ENCODE peak calls at places on chromosomes 1 and 21, in four cellular contexts. A, V, Q and O are unnamed samples.

GRCh38 chr21:36347278-36347961 is 27.4 kb downstream of the MORC3 start:
- DNase-seq in A (no peak), V (peak; percentile 20), Q (no peak), O (no peak)

GRCh38 chr1:29752141-29752540 is 515.8 kb downstream of the PTPRU start:
- DNase-seq in A (peak; percentile 47), V (no peak), Q (peak; percentile 54), O (no peak)

GRCh38 chr21:35337573-35337972 is 288.5 kb upstream of the RUNX1 start:
- DNase-seq in A (no peak), V (no peak), Q (no peak), O (no peak)

GRCh38 chr1:203136409-203137042 is 9.0 kb downstream of the ADORA1 start:
- DNase-seq in A (no peak), V (no peak), Q (no peak), O (no peak)

GRCh38 chr1:22738522-22738921 is 27.9 kb downstream of the EPHB2 start:
- DNase-seq in A (no peak), V (no peak), Q (no peak), O (peak; percentile 58)

GRCh38 chr1:33007190-33008050 is 29.3 kb downstream of the AK2 start:
- DNase-seq in A (no peak), V (peak; percentile 88), Q (no peak), O (peak; percentile 39)

GRCh38 chr1:148160048-148160395 is 7.9 kb upstream of the NBPF11 start:
- DNase-seq in A (no peak), V (no peak), Q (no peak), O (no peak)

GRCh38 chr1:235351441-235351840 is 15.8 kb upstream of the TBCE start:
- DNase-seq in A (no peak), V (no peak), Q (no peak), O (no peak)

GRCh38 chr21:46148106-46148505 is 7.3 kb downstream of the FTCD start:
- DNase-seq in A (no peak), V (no peak), Q (peak; percentile 5), O (no peak)

GRCh38 chr21:44800103-44800502 is 1.5 kb downstream of the UBE2G2 start:
- DNase-seq in A (no peak), V (peak; percentile 55), Q (no peak), O (peak; percentile 74)

GRCh38 chr1:187276677-187277076 is 447.9 kb downstream of the PLA2G4A start:
- DNase-seq in A (no peak), V (no peak), Q (no peak), O (no peak)

GRCh38 chr21:31554511-31555022 is 104.9 kb upstream of the SOD1 start:
- DNase-seq in A (no peak), V (no peak), Q (no peak), O (no peak)

GRCh38 chr1:42926235-42926869 is 32.3 kb downstream of the SLC2A1 start:
- DNase-seq in A (no peak), V (no peak), Q (no peak), O (no peak)

GRCh38 chr1:171717080-171717479 is 24.8 kb downstream of the VAMP4 start:
- DNase-seq in A (no peak), V (peak; percentile 27), Q (no peak), O (no peak)

GRCh38 chr21:33025106-33025470 is 647 bp upstream of the OLIG2 start:
- DNase-seq in A (no peak), V (no peak), Q (peak; percentile 71), O (no peak)

GRCh38 chr1:44970317-44970716 is 16.1 kb downstream of the EIF2B3 start:
- DNase-seq in A (no peak), V (peak; percentile 46), Q (no peak), O (no peak)

GRCh38 chr1:13829152-13829769 is 129.3 kb downstream of the PRDM2 start:
- DNase-seq in A (no peak), V (no peak), Q (no peak), O (no peak)

GRCh38 chr1:24928631-24929090 is 1.4 kb downstream of the RUNX3 start:
- DNase-seq in A (no peak), V (no peak), Q (no peak), O (no peak)

GRCh38 chr1:162690672-162691434 is 58.6 kb downstream of the DDR2 start:
- DNase-seq in A (no peak), V (peak; percentile 97), Q (peak; percentile 24), O (peak; percentile 96)

GRCh38 chr1:90357980-90358379 is 359.1 kb downstream of the BARHL2 start:
- DNase-seq in A (no peak), V (no peak), Q (no peak), O (no peak)

GRCh38 chr1:232900818-232901217 is 49.6 kb upstream of the NTPCR start:
- DNase-seq in A (no peak), V (no peak), Q (no peak), O (no peak)

GRCh38 chr21:15084668-15085067 is 19.9 kb upstream of the NRIP1 start:
- DNase-seq in A (no peak), V (no peak), Q (no peak), O (no peak)

GRCh38 chr1:101238041-101238515 is 1.3 kb downstream of the S1PR1 start:
- DNase-seq in A (no peak), V (peak; percentile 42), Q (peak; percentile 25), O (peak; percentile 74)

GRCh38 chr1:180182721-180183311 is 28.1 kb downstream of the QSOX1 start:
- DNase-seq in A (no peak), V (no peak), Q (no peak), O (no peak)

GRCh38 chr1:214548988-214549387 is 2.4 kb downstream of the PTPN14 start:
- DNase-seq in A (peak; percentile 80), V (peak; percentile 63), Q (no peak), O (no peak)

GRCh38 chr1:165138960-165139359 is 217.6 kb downstream of the LMX1A start:
- DNase-seq in A (no peak), V (no peak), Q (no peak), O (no peak)

GRCh38 chr1:54806931-54807611 is 5.9 kb upstream of the TTC22 start:
- DNase-seq in A (no peak), V (peak; percentile 27), Q (no peak), O (no peak)

GRCh38 chr1:21822349-21822748 is 10.3 kb downstream of the LDLRAD2 start:
- DNase-seq in A (no peak), V (no peak), Q (peak; percentile 66), O (no peak)

GRCh38 chr1:102628008-102628736 is 480.1 kb downstream of the COL11A1 start:
- DNase-seq in A (no peak), V (no peak), Q (no peak), O (no peak)

GRCh38 chr1:172638885-172639831 is 19.7 kb upstream of the FASLG start:
- DNase-seq in A (no peak), V (peak; percentile 91), Q (no peak), O (peak; percentile 17)

GRCh38 chr1:212229654-212230053 is 55.6 kb upstream of the PPP2R5A start:
- DNase-seq in A (no peak), V (peak; percentile 58), Q (no peak), O (no peak)

GRCh38 chr1:18556364-18556763 is 74.3 kb upstream of the PAX7 start:
- DNase-seq in A (no peak), V (peak; percentile 16), Q (no peak), O (peak; percentile 10)

GRCh38 chr1:156900019-156900718 is 6.7 kb downstream of the PEAR1 start:
- DNase-seq in A (no peak), V (peak; percentile 33), Q (no peak), O (no peak)

GRCh38 chr1:8443558-8444194 is 125.8 kb downstream of the SLC45A1 start:
- DNase-seq in A (no peak), V (no peak), Q (peak; percentile 73), O (no peak)

GRCh38 chr1:175420491-175420827 is 227.9 kb upstream of the KIAA0040 start:
- DNase-seq in A (no peak), V (no peak), Q (no peak), O (no peak)

GRCh38 chr1:18866846-18867245 is 7.4 kb upstream of the TAS1R2 start:
- DNase-seq in A (no peak), V (no peak), Q (no peak), O (no peak)

GRCh38 chr1:223538921-223539445 is 126.5 kb downstream of the CAPN8 start:
- DNase-seq in A (no peak), V (no peak), Q (no peak), O (no peak)

GRCh38 chr1:203663820-203664219 is 37.2 kb downstream of the ATP2B4 start:
- DNase-seq in A (no peak), V (no peak), Q (no peak), O (no peak)

GRCh38 chr1:101460709-101461108 is 223.9 kb downstream of the S1PR1 start:
- DNase-seq in A (no peak), V (no peak), Q (no peak), O (no peak)

GRCh38 chr1:24673336-24673735 is 30.2 kb downstream of the SRRM1 start:
- DNase-seq in A (no peak), V (peak; percentile 53), Q (no peak), O (no peak)